ENCODE peak calls at places on chromosome X, in nine cellular contexts. A is A549, Q is GM12878, R is transverse colon, E is SK-N-SH, I is HepG2, X is tibial nerve, G is sigmoid colon, K is suprapubic skin. F is an unnamed sample.

GRCh38 chrX:107894038-107894437 is 68.4 kb downstream of the MID2 start:
- DNase-seq in E (peak; percentile 41), A (peak; percentile 35), Q (peak; percentile 20), X (peak; percentile 42), R (no peak), G (no peak), I (peak; percentile 47), K (no peak), F (no peak)

GRCh38 chrX:149829751-149830191 is 48.0 kb downstream of the MAGEA9 start:
- DNase-seq in A (no peak), R (no peak), E (no peak), K (no peak), Q (peak; percentile 35), X (no peak), I (no peak), G (no peak), F (no peak)

GRCh38 chrX:46653482-46653881 is 79.9 kb downstream of the CHST7 start:
- DNase-seq in E (peak; percentile 34), I (peak; percentile 3), A (peak; percentile 7), G (no peak), X (no peak), Q (no peak), R (no peak), K (no peak), F (no peak)

GRCh38 chrX:120301497-120301896 is 9.8 kb downstream of the TMEM255A start:
- DNase-seq in G (no peak), Q (no peak), A (no peak), R (no peak), K (no peak), X (no peak), E (no peak), I (no peak), F (no peak)

GRCh38 chrX:74179071-74179470 is 124.9 kb upstream of the ZCCHC13 start:
- DNase-seq in K (no peak), X (no peak), G (no peak), A (no peak), R (no peak), E (no peak), Q (no peak), I (peak; percentile 39), F (no peak)

GRCh38 chrX:138925330-138925729 is 213.8 kb upstream of the FGF13 start:
- DNase-seq in R (no peak), E (no peak), K (no peak), A (no peak), I (no peak), X (peak; percentile 4), Q (no peak), G (no peak), F (no peak)

GRCh38 chrX:106999002-106999975 is 723 bp downstream of the MORC4 start:
- DNase-seq in R (peak; percentile 52), A (peak; percentile 25), G (peak; percentile 76), I (peak; percentile 28), K (no peak), X (peak; percentile 49), Q (no peak), E (peak; percentile 54), F (peak; percentile 56)

GRCh38 chrX:39542316-39542715 is 555.4 kb downstream of the BCOR start:
- DNase-seq in Q (no peak), K (no peak), E (no peak), X (no peak), A (no peak), I (no peak), R (no peak), G (no peak), F (no peak)

GRCh38 chrX:65601530-65602281 is 65.7 kb upstream of the MSN start:
- DNase-seq in K (peak; percentile 76), G (peak; percentile 89), R (peak; percentile 73), X (peak; percentile 83), Q (no peak), E (no peak), I (peak; percentile 0), A (no peak), F (peak; percentile 80)

GRCh38 chrX:20432048-20432447 is 165.3 kb upstream of the RPS6KA3 start:
- DNase-seq in R (no peak), E (no peak), I (no peak), K (no peak), Q (no peak), G (no peak), X (no peak), A (no peak), F (no peak)

GRCh38 chrX:97096385-97096784 is 212.7 kb downstream of the RPA4 start:
- DNase-seq in A (no peak), I (no peak), G (no peak), X (no peak), R (no peak), Q (no peak), K (no peak), E (no peak), F (no peak)

GRCh38 chrX:136200466-136200865 is 50.7 kb downstream of the MAP7D3 start:
- DNase-seq in A (peak; percentile 53), R (no peak), K (no peak), X (no peak), I (no peak), E (no peak), Q (no peak), G (no peak), F (no peak)

GRCh38 chrX:49840679-49841078 is 11.6 kb downstream of the PAGE4 start:
- DNase-seq in X (peak; percentile 8), A (peak; percentile 19), G (no peak), K (no peak), E (peak; percentile 54), Q (peak; percentile 15), R (peak; percentile 27), I (peak; percentile 83), F (peak; percentile 78)

GRCh38 chrX:106035064-106035463 is 3.5 kb downstream of the SERPINA7 start:
- DNase-seq in Q (no peak), X (no peak), G (no peak), R (no peak), I (peak; percentile 8), E (no peak), A (no peak), K (no peak), F (no peak)

GRCh38 chrX:79524642-79525041 is 157.5 kb upstream of the ITM2A start:
- DNase-seq in K (no peak), R (no peak), A (no peak), E (no peak), Q (no peak), G (no peak), X (no peak), I (no peak), F (no peak)

GRCh38 chrX:110244951-110245480 is 72.9 kb downstream of the AMMECR1 start:
- DNase-seq in R (no peak), E (no peak), A (no peak), X (no peak), G (no peak), Q (no peak), I (no peak), K (no peak), F (no peak)

GRCh38 chrX:127732709-127733108 is 319.5 kb downstream of the ACTRT1 start:
- DNase-seq in I (no peak), A (no peak), G (no peak), E (no peak), X (no peak), R (no peak), K (no peak), Q (no peak), F (no peak)
- TF ChIP-seq EP300 in I (no peak), A (no peak), G (no peak), E (no peak), X (no peak), R (no peak), K (no peak), Q (no peak), F (no peak)

GRCh38 chrX:23907106-23907495 is 637 bp downstream of the APOO start:
- DNase-seq in G (no peak), Q (no peak), R (no peak), A (no peak), X (no peak), E (no peak), K (no peak), I (no peak), F (no peak)

GRCh38 chrX:23904096-23904495 is 3.6 kb downstream of the APOO start:
- DNase-seq in X (no peak), I (no peak), R (no peak), E (no peak), A (no peak), G (no peak), K (no peak), Q (no peak), F (no peak)

GRCh38 chrX:23911436-23911835 is 3.6 kb downstream of the CXorf58 start:
- DNase-seq in K (no peak), I (no peak), R (no peak), Q (no peak), G (no peak), X (no peak), A (no peak), E (no peak), F (no peak)

GRCh38 chrX:23907496-23908218 is at the start of the genes APOO and CXorf58:
- DNase-seq in A (peak; percentile 82), K (peak; percentile 91), Q (peak; percentile 54), G (peak; percentile 95), I (peak; percentile 81), E (peak; percentile 88), X (peak; percentile 72), R (peak; percentile 92), F (peak; percentile 92)

GRCh38 chrX:23908219-23909003 is 605 bp downstream of the CXorf58 start:
- DNase-seq in Q (no peak), X (no peak), R (no peak), G (no peak), A (no peak), K (no peak), E (no peak), I (no peak), F (no peak)
- TF ChIP-seq EP300 in Q (no peak), X (no peak), R (no peak), G (no peak), A (no peak), K (no peak), E (no peak), I (no peak), F (no peak)

DNA sequence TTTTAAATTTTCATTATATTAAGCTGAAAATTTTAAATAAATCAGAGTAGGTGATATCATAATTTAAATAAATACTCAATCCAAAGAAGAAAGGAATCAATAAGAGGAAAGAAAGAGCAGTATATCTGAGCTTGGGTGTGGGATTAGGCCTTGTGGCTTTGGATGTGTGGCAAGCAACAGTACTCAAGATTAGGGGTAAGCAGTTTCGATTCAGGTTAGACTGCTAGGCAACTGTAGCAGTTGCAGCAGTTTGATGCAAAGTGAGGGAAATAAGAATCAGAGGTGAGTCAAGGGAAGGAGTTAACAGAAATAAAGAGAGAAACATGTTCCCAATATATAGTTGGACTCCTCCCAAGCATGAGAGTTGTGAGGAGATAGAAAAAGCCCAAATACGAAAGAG is 599.6 kb upstream of the KLHL4 start:
- DNase-seq in A (no peak), G (no peak), R (no peak), I (no peak), K (no peak), E (no peak), X (no peak), Q (no peak), F (no peak)
- TF ChIP-seq EP300 in A (no peak), G (no peak), R (no peak), I (no peak), K (no peak), E (no peak), X (no peak), Q (no peak), F (no peak)

DNA sequence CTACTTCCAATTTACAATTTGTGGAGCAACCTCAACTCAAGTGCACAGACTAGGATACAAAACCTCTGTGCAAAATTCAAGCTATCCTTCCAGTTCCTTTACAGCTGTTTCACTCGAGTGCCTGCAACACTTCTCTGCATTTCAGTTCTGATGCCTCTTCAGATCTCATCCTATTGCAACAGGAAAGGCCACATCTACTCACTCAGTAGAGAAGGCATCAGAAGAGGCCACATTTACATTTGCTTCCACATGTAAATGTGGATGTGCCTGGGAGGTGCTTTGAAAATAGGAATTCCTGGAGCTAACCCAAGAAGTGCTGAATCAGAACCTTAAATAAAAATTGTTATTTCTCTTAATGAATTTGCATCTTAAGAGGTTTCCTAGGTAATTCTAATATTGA is 45.8 kb upstream of the SERTM2 start:
- DNase-seq in E (no peak), R (no peak), A (no peak), K (no peak), Q (no peak), I (no peak), G (no peak), X (no peak), F (no peak)
- TF ChIP-seq EP300 in E (no peak), R (no peak), A (no peak), K (no peak), Q (no peak), I (no peak), G (no peak), X (no peak), F (no peak)